ENCODE peak calls at places on chromosomes 1 and 21, in five cellular contexts. One of them, this sample, is unnamed.
A peak's percentile ranks its signal among the peaks of the same experiment; 100 is the strongest.

GRCh38 chr1:224498574-224499170 is 64.1 kb upstream of the WDR26 start:
- DNase-seq in ovary: peak; percentile 36
- DNase-seq in breast epithelium: peak; percentile 67
- DNase-seq in coronary artery: no peak
- DNase-seq in neural progenitor cell: peak; percentile 54
- DNase-seq in this sample: no peak

GRCh38 chr1:101704895-101705294 is 291.8 kb downstream of the OLFM3 start:
- DNase-seq in neural progenitor cell: no peak
- DNase-seq in breast epithelium: no peak
- DNase-seq in ovary: no peak
- DNase-seq in coronary artery: no peak
- DNase-seq in this sample: no peak

GRCh38 chr1:1763657-1764621 is 14.3 kb downstream of the NADK start:
- DNase-seq in ovary: no peak
- DNase-seq in breast epithelium: peak; percentile 86
- DNase-seq in coronary artery: no peak
- DNase-seq in neural progenitor cell: no peak
- DNase-seq in this sample: no peak

GRCh38 chr1:81512242-81512641 is 288.5 kb upstream of the ADGRL2 start:
- DNase-seq in neural progenitor cell: no peak
- DNase-seq in coronary artery: no peak
- DNase-seq in breast epithelium: no peak
- DNase-seq in ovary: no peak
- DNase-seq in this sample: no peak

GRCh38 chr1:54137532-54138061 is 15.2 kb downstream of the CDCP2 start:
- DNase-seq in breast epithelium: no peak
- DNase-seq in neural progenitor cell: no peak
- DNase-seq in coronary artery: no peak
- DNase-seq in ovary: no peak
- DNase-seq in this sample: no peak

GRCh38 chr21:43195131-43196021 is 26.6 kb downstream of the CRYAA start:
- DNase-seq in coronary artery: peak; percentile 70
- DNase-seq in breast epithelium: peak; percentile 39
- DNase-seq in neural progenitor cell: no peak
- DNase-seq in ovary: peak; percentile 55
- DNase-seq in this sample: no peak

GRCh38 chr21:28333455-28334108 is 659.1 kb downstream of the LTN1 start:
- DNase-seq in breast epithelium: no peak
- DNase-seq in ovary: no peak
- DNase-seq in coronary artery: no peak
- DNase-seq in neural progenitor cell: no peak
- DNase-seq in this sample: no peak

GRCh38 chr1:29633271-29633615 is 396.9 kb downstream of the PTPRU start:
- DNase-seq in breast epithelium: no peak
- DNase-seq in coronary artery: peak; percentile 58
- DNase-seq in neural progenitor cell: no peak
- DNase-seq in ovary: no peak
- DNase-seq in this sample: no peak

GRCh38 chr1:243917177-243917862 is 67.3 kb upstream of the AKT3 start:
- DNase-seq in ovary: peak; percentile 63
- DNase-seq in neural progenitor cell: peak; percentile 95
- DNase-seq in coronary artery: no peak
- DNase-seq in breast epithelium: no peak
- DNase-seq in this sample: no peak

GRCh38 chr1:230350208-230350921 is 75.8 kb downstream of the PGBD5 start:
- DNase-seq in ovary: no peak
- DNase-seq in breast epithelium: no peak
- DNase-seq in coronary artery: no peak
- DNase-seq in neural progenitor cell: no peak
- DNase-seq in this sample: no peak

GRCh38 chr21:25371831-25372434 is 235.3 kb downstream of the MRPL39 start:
- DNase-seq in coronary artery: no peak
- DNase-seq in breast epithelium: no peak
- DNase-seq in neural progenitor cell: no peak
- DNase-seq in ovary: no peak
- DNase-seq in this sample: no peak

GRCh38 chr1:209484429-209484828 is 99.1 kb upstream of the CAMK1G start:
- DNase-seq in breast epithelium: no peak
- DNase-seq in ovary: no peak
- DNase-seq in neural progenitor cell: no peak
- DNase-seq in coronary artery: no peak
- DNase-seq in this sample: no peak

GRCh38 chr1:46489169-46489637 is 433 bp upstream of the DMBX1 start:
- DNase-seq in breast epithelium: no peak
- DNase-seq in coronary artery: no peak
- DNase-seq in neural progenitor cell: no peak
- DNase-seq in ovary: no peak
- DNase-seq in this sample: no peak

GRCh38 chr1:65002508-65003315 is 36.4 kb upstream of the JAK1 start:
- DNase-seq in coronary artery: peak; percentile 95
- DNase-seq in breast epithelium: peak; percentile 91
- DNase-seq in neural progenitor cell: peak; percentile 87
- DNase-seq in ovary: peak; percentile 92
- DNase-seq in this sample: peak; percentile 51

GRCh38 chr21:37365657-37366487 is 701 bp upstream of the DYRK1A start:
- DNase-seq in ovary: peak; percentile 81
- DNase-seq in neural progenitor cell: peak; percentile 91
- DNase-seq in coronary artery: peak; percentile 81
- DNase-seq in breast epithelium: peak; percentile 69
- DNase-seq in this sample: peak; percentile 65

GRCh38 chr21:21712761-21713558 is 714.8 kb downstream of the NCAM2 start:
- DNase-seq in breast epithelium: no peak
- DNase-seq in neural progenitor cell: no peak
- DNase-seq in ovary: no peak
- DNase-seq in coronary artery: no peak
- DNase-seq in this sample: no peak

GRCh38 chr21:26095131-26095530 is 75.4 kb downstream of the APP start:
- DNase-seq in ovary: no peak
- DNase-seq in coronary artery: no peak
- DNase-seq in breast epithelium: no peak
- DNase-seq in neural progenitor cell: no peak
- DNase-seq in this sample: no peak

GRCh38 chr1:20727746-20728316 is 4.7 kb downstream of the SH2D5 start:
- DNase-seq in breast epithelium: no peak
- DNase-seq in coronary artery: peak; percentile 59
- DNase-seq in neural progenitor cell: peak; percentile 58
- DNase-seq in ovary: peak; percentile 15
- DNase-seq in this sample: no peak

GRCh38 chr1:217048104-217048707 is 325.0 kb upstream of the ESRRG start:
- DNase-seq in neural progenitor cell: peak; percentile 42
- DNase-seq in breast epithelium: no peak
- DNase-seq in coronary artery: no peak
- DNase-seq in ovary: no peak
- DNase-seq in this sample: no peak

GRCh38 chr1:108034396-108034795 is 69.4 kb upstream of the VAV3 start:
- DNase-seq in breast epithelium: no peak
- DNase-seq in ovary: no peak
- DNase-seq in neural progenitor cell: no peak
- DNase-seq in coronary artery: no peak
- DNase-seq in this sample: no peak

GRCh38 chr1:241688940-241689368 is 36.9 kb downstream of the WDR64 start:
- DNase-seq in neural progenitor cell: no peak
- DNase-seq in ovary: no peak
- DNase-seq in coronary artery: no peak
- DNase-seq in breast epithelium: no peak
- DNase-seq in this sample: no peak

GRCh38 chr1:1394116-1394515 is 5.0 kb downstream of the CCNL2 start:
- DNase-seq in breast epithelium: no peak
- DNase-seq in ovary: no peak
- DNase-seq in neural progenitor cell: no peak
- DNase-seq in coronary artery: no peak
- DNase-seq in this sample: no peak

GRCh38 chr1:169707917-169708604 is 3.4 kb downstream of the SELL start:
- DNase-seq in ovary: no peak
- DNase-seq in neural progenitor cell: no peak
- DNase-seq in coronary artery: no peak
- DNase-seq in breast epithelium: no peak
- DNase-seq in this sample: peak; percentile 33

GRCh38 chr21:28675265-28676041 is 317.2 kb downstream of the LTN1 start:
- DNase-seq in coronary artery: no peak
- DNase-seq in ovary: no peak
- DNase-seq in breast epithelium: no peak
- DNase-seq in neural progenitor cell: no peak
- DNase-seq in this sample: no peak

GRCh38 chr1:48092401-48092800 is 95.2 kb upstream of the TRABD2B start:
- DNase-seq in ovary: no peak
- DNase-seq in breast epithelium: no peak
- DNase-seq in coronary artery: no peak
- DNase-seq in neural progenitor cell: no peak
- DNase-seq in this sample: no peak

DNA sequence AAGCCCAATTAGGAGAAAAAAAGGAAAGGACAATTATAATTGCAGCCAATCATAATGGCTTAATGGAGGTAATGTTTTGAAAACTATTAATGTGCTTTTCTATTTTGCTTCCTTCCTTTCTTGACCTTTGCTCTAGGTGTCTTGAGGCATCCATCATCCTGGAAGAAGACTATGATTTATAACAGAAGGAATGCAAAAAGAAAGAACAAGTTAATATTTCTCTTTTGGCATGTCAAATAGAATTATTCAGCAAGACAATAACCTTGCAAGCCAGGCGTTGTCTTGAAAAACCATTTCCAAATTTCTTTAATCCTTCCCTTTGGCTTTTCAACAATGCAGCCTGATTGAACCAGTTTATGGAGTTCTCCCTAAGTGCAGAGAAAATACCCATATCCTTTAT is 107.7 kb upstream of the USP24 start:
- DNase-seq in breast epithelium: no peak
- DNase-seq in coronary artery: no peak
- DNase-seq in ovary: no peak
- DNase-seq in neural progenitor cell: no peak
- DNase-seq in this sample: no peak
- H3K27ac ChIP-seq in breast epithelium: no peak overlapping the region
- H3K27ac ChIP-seq in coronary artery: no peak overlapping the region
- H3K27ac ChIP-seq in ovary: no peak overlapping the region
- H3K27ac ChIP-seq in neural progenitor cell: no peak overlapping the region
- H3K27ac ChIP-seq in this sample: no peak overlapping the region

GRCh38 chr1:40451238-40451585 is 936 bp downstream of the ZFP69B start:
- DNase-seq in neural progenitor cell: no peak
- DNase-seq in coronary artery: no peak
- DNase-seq in ovary: no peak
- DNase-seq in breast epithelium: no peak
- DNase-seq in this sample: no peak

GRCh38 chr1:40450491-40451237 is 388 bp downstream of the ZFP69B start:
- DNase-seq in coronary artery: no peak
- DNase-seq in ovary: peak; percentile 30
- DNase-seq in neural progenitor cell: peak; percentile 22
- DNase-seq in breast epithelium: no peak
- DNase-seq in this sample: peak; percentile 65

GRCh38 chr1:40454873-40455272 is 4.6 kb downstream of the ZFP69B start:
- DNase-seq in neural progenitor cell: no peak
- DNase-seq in coronary artery: no peak
- DNase-seq in breast epithelium: no peak
- DNase-seq in ovary: no peak
- DNase-seq in this sample: no peak

DNA sequence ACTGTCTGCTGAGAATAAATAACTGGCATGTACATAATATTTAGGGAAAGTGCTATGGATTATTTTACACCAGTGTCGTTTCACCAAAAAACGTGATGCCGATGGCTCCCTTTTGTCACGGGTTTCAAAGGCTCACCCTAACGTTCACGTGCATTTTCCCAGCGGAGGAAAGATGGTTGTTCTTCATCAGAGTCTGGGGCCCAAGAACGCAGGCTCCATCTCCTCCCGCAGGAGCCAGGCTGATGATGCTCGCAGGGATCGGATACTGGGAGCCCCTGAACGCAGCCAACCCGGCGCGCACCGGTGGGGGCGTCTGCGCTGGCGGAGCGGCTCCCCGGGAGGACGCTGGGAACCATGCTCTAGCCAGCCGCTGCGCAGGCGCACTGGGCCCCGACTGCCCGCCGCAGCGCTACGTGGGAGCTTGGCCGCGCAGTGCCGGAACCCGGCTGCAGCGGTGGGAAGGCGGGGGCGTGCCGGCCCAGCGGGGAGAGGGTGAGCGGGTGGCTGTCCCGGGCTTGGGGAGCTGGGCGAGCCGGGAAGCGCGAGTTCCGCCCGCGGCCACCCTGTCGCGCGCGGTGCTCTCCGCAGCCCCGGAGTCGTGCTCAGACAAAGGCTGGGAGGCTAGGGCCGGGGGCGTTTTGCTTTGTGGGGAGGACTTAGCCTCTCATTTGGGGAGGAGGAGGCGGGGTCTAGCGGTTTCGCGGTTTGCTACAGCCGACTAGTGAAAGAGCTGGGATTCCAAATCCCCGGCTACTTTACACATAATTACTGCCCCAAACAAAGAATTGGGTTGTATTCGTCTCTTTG is at the start of gene ZFP69B:
- DNase-seq in neural progenitor cell: peak; percentile 97
- DNase-seq in ovary: peak; percentile 95
- DNase-seq in coronary artery: peak; percentile 89
- DNase-seq in breast epithelium: peak; percentile 73
- DNase-seq in this sample: peak; percentile 88
- TF ChIP-seq CTCF in neural progenitor cell: no peak
- TF ChIP-seq CTCF in ovary: peak; percentile 16
- TF ChIP-seq CTCF in coronary artery: no peak
- TF ChIP-seq CTCF in breast epithelium: no peak
- TF ChIP-seq CTCF in this sample: no peak

GRCh38 chr21:35840949-35841348 is 219.4 kb downstream of the SETD4 start:
- DNase-seq in ovary: no peak
- DNase-seq in neural progenitor cell: no peak
- DNase-seq in coronary artery: no peak
- DNase-seq in breast epithelium: no peak
- DNase-seq in this sample: no peak
- H3K27ac ChIP-seq in ovary: no peak overlapping the region
- H3K27ac ChIP-seq in neural progenitor cell: no peak overlapping the region
- H3K27ac ChIP-seq in coronary artery: no peak overlapping the region
- H3K27ac ChIP-seq in breast epithelium: no peak overlapping the region
- H3K27ac ChIP-seq in this sample: no peak overlapping the region

DNA sequence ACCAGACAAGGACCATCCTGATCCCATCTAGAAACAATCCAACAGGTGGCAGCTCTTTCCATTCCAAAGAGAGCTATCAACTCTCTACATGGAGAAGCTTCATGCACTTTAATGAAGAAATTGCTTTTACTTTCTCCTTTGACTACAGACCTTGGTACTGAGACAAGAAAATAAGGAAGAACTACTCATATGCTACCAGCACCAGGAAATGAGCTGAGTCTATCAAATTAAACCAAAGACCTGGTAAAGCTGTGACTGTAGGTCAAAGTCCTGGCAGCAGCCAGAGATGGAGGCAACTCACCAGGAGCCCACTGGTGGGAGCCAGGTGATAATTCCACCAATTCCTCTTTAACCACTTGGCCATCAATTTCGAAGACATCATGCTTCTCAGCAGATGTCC is 64.3 kb upstream of the LRRC8B start:
- DNase-seq in neural progenitor cell: no peak
- DNase-seq in ovary: no peak
- DNase-seq in coronary artery: no peak
- DNase-seq in breast epithelium: no peak
- DNase-seq in this sample: no peak
- TF ChIP-seq CTCF in neural progenitor cell: no peak
- TF ChIP-seq CTCF in ovary: no peak
- TF ChIP-seq CTCF in coronary artery: no peak
- TF ChIP-seq CTCF in breast epithelium: no peak
- TF ChIP-seq CTCF in this sample: no peak